ENCODE peak calls at places on chromosomes 5 and 9, in six cellular contexts. Z is endothelial cell of umbilical vein; U is cerebellar cortex; M is stimulated activated CD8-positive, alpha-beta memory T cell treated with anti-CD3 and anti-CD28 coated beads, Interleukin-15, amount 100 ng/mL, for 4 hours; D is GM10248; Q is CD8-positive, alpha-beta T cell. G is an unnamed sample.

GRCh38 chr9:35102465-35102768 is 514 bp downstream of the STOML2 start:
- DNase-seq in M (no peak), Z (no peak), D (no peak), Q (no peak), U (no peak), G (no peak)

GRCh38 chr9:115135786-115136185 is 17.8 kb upstream of the TNC start:
- DNase-seq in Q (no peak), D (no peak), U (no peak), Z (no peak), M (no peak), G (no peak)

GRCh38 chr9:83956288-83957028 is 23.6 kb downstream of the HNRNPK start:
- DNase-seq in Q (no peak), M (no peak), D (peak; percentile 76), Z (no peak), U (peak; percentile 63), G (no peak)

GRCh38 chr5:101206534-101206933 is 303.5 kb upstream of the ST8SIA4 start:
- DNase-seq in D (no peak), M (no peak), Z (no peak), U (no peak), Q (no peak), G (no peak)

GRCh38 chr9:14533867-14534650 is 159.2 kb downstream of the ZDHHC21 start:
- DNase-seq in Z (no peak), M (no peak), U (no peak), Q (no peak), D (no peak), G (no peak)

GRCh38 chr9:107388890-107389289 is 100.7 kb downstream of the KLF4 start:
- DNase-seq in D (no peak), Q (no peak), M (no peak), Z (no peak), U (no peak), G (no peak)

GRCh38 chr5:148915224-148915803 is 88.9 kb downstream of the ADRB2 start:
- DNase-seq in Q (no peak), Z (no peak), D (no peak), U (no peak), M (no peak), G (no peak)

GRCh38 chr5:157857821-157858526 is 971 bp downstream of the CLINT1 start:
- DNase-seq in Z (peak; percentile 35), Q (no peak), U (peak; percentile 7), D (no peak), M (no peak), G (no peak)

GRCh38 chr9:104743377-104743985 is 4.0 kb upstream of the NIPSNAP3A start:
- DNase-seq in D (peak; percentile 60), M (no peak), Z (peak; percentile 77), U (peak; percentile 83), Q (no peak), G (no peak)

GRCh38 chr9:127783644-127784043 is 2.2 kb upstream of the CDK9 start:
- DNase-seq in U (no peak), Z (no peak), M (no peak), D (no peak), Q (no peak), G (no peak)

GRCh38 chr5:61897251-61897650 is 408.8 kb upstream of the KIF2A start:
- DNase-seq in D (no peak), U (no peak), M (no peak), Q (no peak), Z (no peak), G (no peak)

GRCh38 chr9:99076030-99076429 is 28.9 kb upstream of the TGFBR1 start:
- DNase-seq in Q (no peak), D (no peak), U (no peak), Z (no peak), M (no peak), G (no peak)

GRCh38 chr5:170159101-170159698 is 53.5 kb downstream of the FOXI1 start:
- DNase-seq in D (no peak), Q (no peak), U (no peak), Z (no peak), M (no peak), G (no peak)

GRCh38 chr5:173327948-173328895 is at the start of gene STC2:
- DNase-seq in Z (peak; percentile 82), M (no peak), U (peak; percentile 7), Q (no peak), D (peak; percentile 92), G (peak; percentile 53)

GRCh38 chr9:134698587-134699342 is 57.2 kb downstream of the COL5A1 start:
- DNase-seq in Q (peak; percentile 11), Z (peak; percentile 52), D (peak; percentile 86), U (peak; percentile 65), M (no peak), G (no peak)

GRCh38 chr5:67102708-67103107 is 93.9 kb downstream of the CD180 start:
- DNase-seq in D (no peak), U (no peak), Q (no peak), Z (no peak), M (no peak), G (no peak)

GRCh38 chr5:92421937-92422336 is 1038.8 kb upstream of the ARRDC3 start:
- DNase-seq in U (peak; percentile 19), Z (no peak), M (no peak), D (no peak), Q (no peak), G (no peak)

GRCh38 chr9:86494644-86495081 is 140.5 kb upstream of the TUT7 start:
- DNase-seq in Z (no peak), Q (no peak), D (no peak), M (no peak), U (no peak), G (no peak)

GRCh38 chr5:134509308-134510040 is 16.0 kb upstream of the JADE2 start:
- DNase-seq in Q (no peak), Z (no peak), U (no peak), D (no peak), M (no peak), G (no peak)

GRCh38 chr5:115939059-115939458 is 23.2 kb upstream of the LVRN start:
- DNase-seq in U (no peak), M (no peak), D (no peak), Q (no peak), Z (no peak), G (no peak)

GRCh38 chr9:20593551-20593950 is 28.7 kb downstream of the MLLT3 start:
- DNase-seq in D (no peak), M (no peak), Z (peak; percentile 43), Q (no peak), U (no peak), G (no peak)

GRCh38 chr5:155303134-155303533 is 289.6 kb downstream of the KIF4B start:
- DNase-seq in D (no peak), U (no peak), M (no peak), Z (no peak), Q (no peak), G (no peak)

GRCh38 chr5:58294598-58295298 is 165.1 kb downstream of the PLK2 start:
- DNase-seq in U (no peak), Z (peak; percentile 77), Q (no peak), M (no peak), D (no peak), G (peak; percentile 39)